ENCODE peak calls at places on chromosomes 13 and 19, in five cellular contexts. One of them, this sample, is unnamed.

GRCh38 chr19:8641908-8642547 is 11.6 kb downstream of the NFILZ start:
- DNase-seq in fibroblast of pulmonary artery: peak; percentile 80
- DNase-seq in psoas muscle: no peak
- DNase-seq in fibroblast of lung: peak; percentile 70
- DNase-seq in HCT116: peak; percentile 51
- DNase-seq in this sample: no peak

GRCh38 chr19:58355891-58356235 is 2.6 kb upstream of the A1BG start:
- DNase-seq in psoas muscle: no peak
- DNase-seq in fibroblast of lung: no peak
- DNase-seq in fibroblast of pulmonary artery: no peak
- DNase-seq in HCT116: no peak
- DNase-seq in this sample: no peak

GRCh38 chr19:12331211-12331941 is 2.1 kb downstream of the ZNF563 start:
- DNase-seq in HCT116: no peak
- DNase-seq in fibroblast of lung: no peak
- DNase-seq in psoas muscle: no peak
- DNase-seq in fibroblast of pulmonary artery: no peak
- DNase-seq in this sample: no peak

GRCh38 chr19:11091343-11092153 is 2.3 kb downstream of the LDLR start:
- DNase-seq in psoas muscle: peak; percentile 59
- DNase-seq in fibroblast of lung: peak; percentile 83
- DNase-seq in HCT116: peak; percentile 83
- DNase-seq in fibroblast of pulmonary artery: peak; percentile 96
- DNase-seq in this sample: peak; percentile 50

GRCh38 chr19:2867025-2867991 is at the start of gene ZNF556:
- DNase-seq in psoas muscle: peak; percentile 77
- DNase-seq in fibroblast of pulmonary artery: no peak
- DNase-seq in fibroblast of lung: no peak
- DNase-seq in HCT116: peak; percentile 16
- DNase-seq in this sample: peak; percentile 59

GRCh38 chr13:31053098-31053497 is 108.6 kb downstream of the HSPH1 start:
- DNase-seq in fibroblast of lung: no peak
- DNase-seq in fibroblast of pulmonary artery: no peak
- DNase-seq in psoas muscle: peak; percentile 62
- DNase-seq in HCT116: no peak
- DNase-seq in this sample: peak; percentile 46

GRCh38 chr19:55189424-55189823 is 9.3 kb upstream of the SYT5 start:
- DNase-seq in fibroblast of lung: peak; percentile 96
- DNase-seq in fibroblast of pulmonary artery: peak; percentile 99
- DNase-seq in psoas muscle: peak; percentile 71
- DNase-seq in HCT116: peak; percentile 88
- DNase-seq in this sample: no peak

GRCh38 chr13:43880930-43881329 is 1.2 kb downstream of the LACC1 start:
- DNase-seq in fibroblast of lung: peak; percentile 10
- DNase-seq in psoas muscle: no peak
- DNase-seq in HCT116: no peak
- DNase-seq in fibroblast of pulmonary artery: peak; percentile 27
- DNase-seq in this sample: no peak

GRCh38 chr19:7492142-7493055 is 3.6 kb upstream of the PEX11G start:
- DNase-seq in HCT116: no peak
- DNase-seq in fibroblast of pulmonary artery: peak; percentile 82
- DNase-seq in fibroblast of lung: no peak
- DNase-seq in psoas muscle: no peak
- DNase-seq in this sample: no peak

GRCh38 chr13:39913928-39914327 is 258.5 kb downstream of the COG6 start:
- DNase-seq in HCT116: no peak
- DNase-seq in fibroblast of pulmonary artery: peak; percentile 89
- DNase-seq in psoas muscle: no peak
- DNase-seq in fibroblast of lung: peak; percentile 51
- DNase-seq in this sample: peak; percentile 17

GRCh38 chr13:38849316-38849715 is 141.3 kb downstream of the STOML3 start:
- DNase-seq in HCT116: no peak
- DNase-seq in fibroblast of pulmonary artery: no peak
- DNase-seq in psoas muscle: no peak
- DNase-seq in fibroblast of lung: no peak
- DNase-seq in this sample: no peak

GRCh38 chr19:1456121-1456900 is 6.4 kb downstream of the APC2 start:
- DNase-seq in fibroblast of pulmonary artery: no peak
- DNase-seq in psoas muscle: peak; percentile 48
- DNase-seq in fibroblast of lung: no peak
- DNase-seq in HCT116: no peak
- DNase-seq in this sample: no peak

GRCh38 chr13:39310961-39311360 is 272.7 kb downstream of the NHLRC3 start:
- DNase-seq in fibroblast of lung: no peak
- DNase-seq in psoas muscle: no peak
- DNase-seq in fibroblast of pulmonary artery: no peak
- DNase-seq in HCT116: no peak
- DNase-seq in this sample: no peak

GRCh38 chr13:42561752-42562467 is 12.0 kb upstream of the TNFSF11 start:
- DNase-seq in fibroblast of pulmonary artery: no peak
- DNase-seq in HCT116: no peak
- DNase-seq in psoas muscle: no peak
- DNase-seq in fibroblast of lung: no peak
- DNase-seq in this sample: no peak

GRCh38 chr13:100301418-100301817 is 212.5 kb downstream of the PCCA start:
- DNase-seq in fibroblast of pulmonary artery: peak; percentile 6
- DNase-seq in fibroblast of lung: no peak
- DNase-seq in psoas muscle: no peak
- DNase-seq in HCT116: no peak
- DNase-seq in this sample: no peak

GRCh38 chr13:100392709-100393630 is 195.6 kb downstream of the GGACT start:
- DNase-seq in fibroblast of lung: peak; percentile 100
- DNase-seq in fibroblast of pulmonary artery: peak; percentile 100
- DNase-seq in HCT116: peak; percentile 98
- DNase-seq in psoas muscle: peak; percentile 62
- DNase-seq in this sample: no peak

GRCh38 chr13:111664696-111665095 is 344.3 kb downstream of the TEX29 start:
- DNase-seq in HCT116: no peak
- DNase-seq in fibroblast of lung: no peak
- DNase-seq in fibroblast of pulmonary artery: no peak
- DNase-seq in psoas muscle: no peak
- DNase-seq in this sample: no peak

GRCh38 chr19:39672473-39672872 is 16.8 kb downstream of the LGALS16 start:
- DNase-seq in fibroblast of pulmonary artery: no peak
- DNase-seq in psoas muscle: no peak
- DNase-seq in HCT116: no peak
- DNase-seq in fibroblast of lung: no peak
- DNase-seq in this sample: no peak

GRCh38 chr13:93723316-93723715 is 496.7 kb downstream of the GPC6 start:
- DNase-seq in fibroblast of lung: peak; percentile 65
- DNase-seq in fibroblast of pulmonary artery: peak; percentile 41
- DNase-seq in psoas muscle: no peak
- DNase-seq in HCT116: no peak
- DNase-seq in this sample: no peak

GRCh38 chr19:12749938-12750521 is 1.6 kb upstream of the BEST2 start:
- DNase-seq in psoas muscle: no peak
- DNase-seq in fibroblast of pulmonary artery: peak; percentile 23
- DNase-seq in HCT116: no peak
- DNase-seq in fibroblast of lung: peak; percentile 41
- DNase-seq in this sample: no peak

GRCh38 chr19:50266896-50267295 is 62.3 kb downstream of the KCNC3 start:
- DNase-seq in psoas muscle: no peak
- DNase-seq in HCT116: peak; percentile 47
- DNase-seq in fibroblast of lung: no peak
- DNase-seq in fibroblast of pulmonary artery: no peak
- DNase-seq in this sample: no peak

GRCh38 chr19:29836409-29836825 is 24.6 kb downstream of the CCNE1 start:
- DNase-seq in fibroblast of lung: no peak
- DNase-seq in fibroblast of pulmonary artery: no peak
- DNase-seq in psoas muscle: peak; percentile 35
- DNase-seq in HCT116: no peak
- DNase-seq in this sample: no peak

DNA sequence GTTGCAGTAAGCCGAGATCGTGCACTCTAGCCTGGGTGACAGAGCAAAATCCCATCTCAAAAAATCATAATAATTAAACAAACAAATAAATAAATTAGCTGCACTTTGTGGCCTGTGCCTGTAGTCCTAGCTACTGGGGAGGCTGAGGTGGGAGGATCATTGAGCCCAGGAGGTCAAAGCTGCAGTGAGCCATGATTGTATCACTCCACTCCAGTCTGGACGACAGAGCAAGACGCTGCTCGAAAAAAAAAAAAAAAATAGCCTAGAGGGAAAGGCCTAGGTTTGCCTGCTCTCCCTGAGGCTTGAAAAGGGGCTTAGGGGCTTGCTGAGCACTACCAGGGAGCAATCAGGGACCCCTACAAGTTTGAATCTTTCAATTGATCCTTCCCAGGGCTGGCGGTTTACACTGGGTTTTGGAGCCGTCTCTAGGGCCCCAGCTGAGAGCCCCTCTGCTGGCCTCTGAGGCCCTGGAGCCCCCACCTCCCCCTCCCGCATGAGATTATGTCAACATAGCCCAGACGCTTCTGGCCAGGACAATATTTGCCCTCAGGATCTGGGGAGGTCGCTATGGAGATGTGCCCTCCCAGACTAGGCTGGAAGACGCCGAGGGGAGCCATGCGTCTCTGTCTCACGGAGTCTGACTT is 10.4 kb upstream of the GIPR start:
- DNase-seq in psoas muscle: no peak
- DNase-seq in fibroblast of lung: no peak
- DNase-seq in HCT116: no peak
- DNase-seq in fibroblast of pulmonary artery: no peak
- DNase-seq in this sample: no peak
- TF ChIP-seq CTCF in psoas muscle: no peak
- TF ChIP-seq CTCF in fibroblast of lung: no peak
- TF ChIP-seq CTCF in HCT116: no peak
- TF ChIP-seq CTCF in fibroblast of pulmonary artery: no peak
- TF ChIP-seq CTCF in this sample: no peak

GRCh38 chr13:113495494-113496251 is 5.2 kb upstream of the DCUN1D2 start:
- DNase-seq in fibroblast of pulmonary artery: no peak
- DNase-seq in psoas muscle: no peak
- DNase-seq in fibroblast of lung: peak; percentile 42
- DNase-seq in HCT116: no peak
- DNase-seq in this sample: no peak
- H3K4me3 ChIP-seq in fibroblast of pulmonary artery: no peak overlapping the region
- H3K4me3 ChIP-seq in psoas muscle: peak overlapping the region; percentile 2
- H3K4me3 ChIP-seq in fibroblast of lung: no peak overlapping the region
- H3K4me3 ChIP-seq in HCT116: no peak overlapping the region
- H3K4me3 ChIP-seq in this sample: no peak overlapping the region

DNA sequence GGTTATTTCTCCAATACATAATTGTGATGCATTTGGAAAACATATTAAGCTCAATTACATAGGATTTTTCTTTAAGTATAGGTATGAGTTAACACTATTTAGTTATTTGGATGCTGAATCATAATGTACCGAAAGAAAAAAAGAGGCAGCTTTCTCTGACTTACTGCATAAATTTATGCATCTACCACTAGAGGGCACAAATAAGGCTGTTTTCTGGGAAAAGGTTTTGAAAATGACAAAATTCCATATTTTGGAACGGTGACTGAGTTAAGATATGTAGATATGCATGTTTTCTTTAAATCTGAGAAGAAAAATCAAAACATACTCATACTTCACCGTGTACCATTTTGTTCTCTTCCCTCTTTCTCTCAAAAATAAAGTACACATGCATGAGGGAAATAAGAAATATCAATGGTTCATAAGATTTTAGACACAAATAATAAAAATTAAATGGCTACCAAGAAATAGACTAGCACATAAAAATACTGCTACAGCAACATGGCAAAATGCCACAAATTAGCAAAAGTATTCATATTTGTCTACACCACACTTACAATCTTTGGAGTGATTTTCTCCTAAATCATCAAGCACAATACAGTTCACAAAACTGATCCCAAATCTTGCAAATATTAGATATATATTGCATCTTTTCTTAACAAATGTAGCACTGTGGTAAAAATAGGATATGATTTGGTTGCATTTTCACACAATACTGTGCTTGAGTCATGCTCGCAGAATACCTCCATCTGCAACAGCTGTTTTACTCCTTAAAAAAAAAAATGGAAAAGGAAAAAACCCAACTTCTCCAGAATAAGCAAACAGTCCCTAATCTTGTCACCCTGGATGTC is 260.0 kb downstream of the FGF14 start:
- DNase-seq in fibroblast of lung: peak; percentile 69
- DNase-seq in psoas muscle: no peak
- DNase-seq in HCT116: no peak
- DNase-seq in fibroblast of pulmonary artery: peak; percentile 29
- DNase-seq in this sample: no peak
- TF ChIP-seq CTCF in fibroblast of lung: peak; percentile 76
- TF ChIP-seq CTCF in psoas muscle: peak; percentile 52
- TF ChIP-seq CTCF in HCT116: peak; percentile 52
- TF ChIP-seq CTCF in fibroblast of pulmonary artery: peak; percentile 68
- TF ChIP-seq CTCF in this sample: peak; percentile 45

GRCh38 chr13:60135344-60135743 is 28.4 kb downstream of the DIAPH3 start:
- DNase-seq in fibroblast of pulmonary artery: no peak
- DNase-seq in fibroblast of lung: no peak
- DNase-seq in psoas muscle: no peak
- DNase-seq in HCT116: no peak
- DNase-seq in this sample: no peak
- H3K4me3 ChIP-seq in fibroblast of pulmonary artery: no peak overlapping the region
- H3K4me3 ChIP-seq in fibroblast of lung: no peak overlapping the region
- H3K4me3 ChIP-seq in psoas muscle: no peak overlapping the region
- H3K4me3 ChIP-seq in HCT116: no peak overlapping the region
- H3K4me3 ChIP-seq in this sample: no peak overlapping the region